ENCODE peak calls at places on chromosomes 16 and 17, in four cellular contexts. One of them, this sample, is unnamed.

GRCh38 chr16:53052519-53053501 is at the start of gene CHD9NB:
- DNase-seq in natural killer cell treated with Interleukin-12 subunit alpha and Interleukin-12 subunit beta and Interleukin-15 and Interleukin-18, amount 100 ng/mL, for 72 hours: no peak
- DNase-seq in stimulated activated CD4-positive, alpha-beta T cell treated with anti-CD3 and anti-CD28 coated beads, Interleukin-4, amount 100 ng/mL, for 4 hours: no peak
- DNase-seq in NCI-H2171 treated with DMSO at 0.1 percent for 48 hours: no peak
- DNase-seq in this sample: no peak

GRCh38 chr17:8189041-8189710 is 804 bp downstream of the BORCS6 start:
- DNase-seq in stimulated activated CD4-positive, alpha-beta T cell treated with anti-CD3 and anti-CD28 coated beads, Interleukin-4, amount 100 ng/mL, for 4 hours: no peak
- DNase-seq in NCI-H2171 treated with DMSO at 0.1 percent for 48 hours: no peak
- DNase-seq in natural killer cell treated with Interleukin-12 subunit alpha and Interleukin-12 subunit beta and Interleukin-15 and Interleukin-18, amount 100 ng/mL, for 72 hours: peak
- DNase-seq in this sample: no peak

GRCh38 chr17:9217151-9218067 is 196.1 kb downstream of the NTN1 start:
- DNase-seq in stimulated activated CD4-positive, alpha-beta T cell treated with anti-CD3 and anti-CD28 coated beads, Interleukin-4, amount 100 ng/mL, for 4 hours: no peak
- DNase-seq in natural killer cell treated with Interleukin-12 subunit alpha and Interleukin-12 subunit beta and Interleukin-15 and Interleukin-18, amount 100 ng/mL, for 72 hours: no peak
- DNase-seq in NCI-H2171 treated with DMSO at 0.1 percent for 48 hours: no peak
- DNase-seq in this sample: no peak

GRCh38 chr17:67025216-67025792 is 19.1 kb upstream of the CACNG1 start:
- DNase-seq in natural killer cell treated with Interleukin-12 subunit alpha and Interleukin-12 subunit beta and Interleukin-15 and Interleukin-18, amount 100 ng/mL, for 72 hours: no peak
- DNase-seq in NCI-H2171 treated with DMSO at 0.1 percent for 48 hours: no peak
- DNase-seq in stimulated activated CD4-positive, alpha-beta T cell treated with anti-CD3 and anti-CD28 coated beads, Interleukin-4, amount 100 ng/mL, for 4 hours: no peak
- DNase-seq in this sample: no peak

GRCh38 chr17:29571486-29571882 is 3.0 kb downstream of the TP53I13 start:
- DNase-seq in NCI-H2171 treated with DMSO at 0.1 percent for 48 hours: no peak
- DNase-seq in natural killer cell treated with Interleukin-12 subunit alpha and Interleukin-12 subunit beta and Interleukin-15 and Interleukin-18, amount 100 ng/mL, for 72 hours: peak
- DNase-seq in stimulated activated CD4-positive, alpha-beta T cell treated with anti-CD3 and anti-CD28 coated beads, Interleukin-4, amount 100 ng/mL, for 4 hours: no peak
- DNase-seq in this sample: no peak

GRCh38 chr16:12529582-12529981 is 274.1 kb downstream of the CPPED1 start:
- DNase-seq in natural killer cell treated with Interleukin-12 subunit alpha and Interleukin-12 subunit beta and Interleukin-15 and Interleukin-18, amount 100 ng/mL, for 72 hours: no peak
- DNase-seq in stimulated activated CD4-positive, alpha-beta T cell treated with anti-CD3 and anti-CD28 coated beads, Interleukin-4, amount 100 ng/mL, for 4 hours: no peak
- DNase-seq in NCI-H2171 treated with DMSO at 0.1 percent for 48 hours: peak
- DNase-seq in this sample: no peak

GRCh38 chr17:48427598-48427997 is 2.4 kb downstream of the SKAP1 start:
- DNase-seq in stimulated activated CD4-positive, alpha-beta T cell treated with anti-CD3 and anti-CD28 coated beads, Interleukin-4, amount 100 ng/mL, for 4 hours: peak
- DNase-seq in NCI-H2171 treated with DMSO at 0.1 percent for 48 hours: no peak
- DNase-seq in natural killer cell treated with Interleukin-12 subunit alpha and Interleukin-12 subunit beta and Interleukin-15 and Interleukin-18, amount 100 ng/mL, for 72 hours: peak
- DNase-seq in this sample: peak

GRCh38 chr17:12342609-12343248 is 322.1 kb downstream of the MAP2K4 start:
- DNase-seq in natural killer cell treated with Interleukin-12 subunit alpha and Interleukin-12 subunit beta and Interleukin-15 and Interleukin-18, amount 100 ng/mL, for 72 hours: no peak
- DNase-seq in stimulated activated CD4-positive, alpha-beta T cell treated with anti-CD3 and anti-CD28 coated beads, Interleukin-4, amount 100 ng/mL, for 4 hours: no peak
- DNase-seq in NCI-H2171 treated with DMSO at 0.1 percent for 48 hours: no peak
- DNase-seq in this sample: no peak

GRCh38 chr17:18167421-18167820 is 16.2 kb upstream of the ALKBH5 start:
- DNase-seq in NCI-H2171 treated with DMSO at 0.1 percent for 48 hours: no peak
- DNase-seq in natural killer cell treated with Interleukin-12 subunit alpha and Interleukin-12 subunit beta and Interleukin-15 and Interleukin-18, amount 100 ng/mL, for 72 hours: no peak
- DNase-seq in stimulated activated CD4-positive, alpha-beta T cell treated with anti-CD3 and anti-CD28 coated beads, Interleukin-4, amount 100 ng/mL, for 4 hours: no peak
- DNase-seq in this sample: no peak

GRCh38 chr16:11957591-11958395 is 7.2 kb upstream of the TNFRSF17 start:
- DNase-seq in stimulated activated CD4-positive, alpha-beta T cell treated with anti-CD3 and anti-CD28 coated beads, Interleukin-4, amount 100 ng/mL, for 4 hours: no peak
- DNase-seq in NCI-H2171 treated with DMSO at 0.1 percent for 48 hours: no peak
- DNase-seq in natural killer cell treated with Interleukin-12 subunit alpha and Interleukin-12 subunit beta and Interleukin-15 and Interleukin-18, amount 100 ng/mL, for 72 hours: no peak
- DNase-seq in this sample: no peak

GRCh38 chr17:39915559-39915958 is 2.9 kb downstream of the GSDMB start:
- DNase-seq in natural killer cell treated with Interleukin-12 subunit alpha and Interleukin-12 subunit beta and Interleukin-15 and Interleukin-18, amount 100 ng/mL, for 72 hours: no peak
- DNase-seq in NCI-H2171 treated with DMSO at 0.1 percent for 48 hours: no peak
- DNase-seq in stimulated activated CD4-positive, alpha-beta T cell treated with anti-CD3 and anti-CD28 coated beads, Interleukin-4, amount 100 ng/mL, for 4 hours: no peak
- DNase-seq in this sample: no peak

GRCh38 chr17:10337976-10338375 is 34.8 kb downstream of the MYH13 start:
- DNase-seq in stimulated activated CD4-positive, alpha-beta T cell treated with anti-CD3 and anti-CD28 coated beads, Interleukin-4, amount 100 ng/mL, for 4 hours: no peak
- DNase-seq in natural killer cell treated with Interleukin-12 subunit alpha and Interleukin-12 subunit beta and Interleukin-15 and Interleukin-18, amount 100 ng/mL, for 72 hours: peak
- DNase-seq in NCI-H2171 treated with DMSO at 0.1 percent for 48 hours: no peak
- DNase-seq in this sample: no peak

GRCh38 chr16:23185661-23186060 is 3.1 kb downstream of the SCNN1G start:
- DNase-seq in stimulated activated CD4-positive, alpha-beta T cell treated with anti-CD3 and anti-CD28 coated beads, Interleukin-4, amount 100 ng/mL, for 4 hours: no peak
- DNase-seq in natural killer cell treated with Interleukin-12 subunit alpha and Interleukin-12 subunit beta and Interleukin-15 and Interleukin-18, amount 100 ng/mL, for 72 hours: no peak
- DNase-seq in NCI-H2171 treated with DMSO at 0.1 percent for 48 hours: no peak
- DNase-seq in this sample: no peak

GRCh38 chr17:72987166-72987565 is 105.3 kb downstream of the SLC39A11 start:
- DNase-seq in stimulated activated CD4-positive, alpha-beta T cell treated with anti-CD3 and anti-CD28 coated beads, Interleukin-4, amount 100 ng/mL, for 4 hours: no peak
- DNase-seq in natural killer cell treated with Interleukin-12 subunit alpha and Interleukin-12 subunit beta and Interleukin-15 and Interleukin-18, amount 100 ng/mL, for 72 hours: no peak
- DNase-seq in NCI-H2171 treated with DMSO at 0.1 percent for 48 hours: no peak
- DNase-seq in this sample: no peak

This sample was measured in activated T-cell treated with anti-CD3 and anti-CD28 coated beads, Interleukin-2, amount 50 U/mL, for 4 hours.